ENCODE peak calls at places on chromosomes 16 and 17, in five cellular contexts. F is A549, W is gastrocnemius medialis, I is GM12878, L is Panc1. O is an unnamed sample.

GRCh38 chr16:66028505-66029216 is 337.8 kb upstream of the CDH5 start:
- ATAC-seq in L (no peak), F (no peak), I (no peak), W (peak; percentile 81), O (peak; percentile 91)

GRCh38 chr16:2523801-2524231 is 3.6 kb downstream of the AMDHD2 start:
- ATAC-seq in L (no peak), F (no peak), I (no peak), W (no peak), O (no peak)

GRCh38 chr16:81241706-81242105 is 3.2 kb downstream of the BCO1 start:
- ATAC-seq in W (no peak), L (no peak), I (no peak), F (no peak), O (no peak)

GRCh38 chr17:31857920-31858646 is 961 bp downstream of the COPRS start:
- ATAC-seq in L (no peak), W (no peak), F (peak; percentile 36), I (peak; percentile 38), O (no peak)

GRCh38 chr16:57025941-57026777 is 36.8 kb downstream of the NLRC5 start:
- ATAC-seq in I (no peak), L (no peak), W (no peak), F (no peak), O (no peak)

GRCh38 chr17:66627985-66628384 is 206.9 kb upstream of the CACNG5 start:
- ATAC-seq in F (no peak), L (no peak), I (no peak), W (no peak), O (no peak)

GRCh38 chr17:44376124-44376523 is 12.5 kb upstream of the FAM171A2 start:
- ATAC-seq in F (peak; percentile 36), W (no peak), L (no peak), I (peak; percentile 81), O (no peak)

GRCh38 chr17:67576471-67576870 is 141.3 kb upstream of the NOL11 start:
- ATAC-seq in W (no peak), F (no peak), I (no peak), L (no peak), O (no peak)

GRCh38 chr16:57689772-57690558 is 4.6 kb upstream of the DRC7 start:
- ATAC-seq in I (peak; percentile 88), L (no peak), F (no peak), W (no peak), O (no peak)

GRCh38 chr16:12398029-12398735 is 405.5 kb downstream of the CPPED1 start:
- ATAC-seq in W (no peak), I (no peak), F (no peak), L (no peak), O (no peak)

GRCh38 chr17:81898029-81898866 is 3.8 kb upstream of the NPB start:
- ATAC-seq in I (no peak), F (peak; percentile 82), L (peak; percentile 72), W (no peak), O (no peak)

GRCh38 chr17:74805543-74805991 is 29.4 kb upstream of the NAT9 start:
- ATAC-seq in I (no peak), F (no peak), W (peak; percentile 49), L (no peak), O (no peak)

GRCh38 chr16:73151225-73151624 is 103.3 kb upstream of the ZFHX3 start:
- ATAC-seq in L (no peak), I (no peak), F (no peak), W (no peak), O (no peak)

GRCh38 chr17:19384723-19385391 is 2.1 kb downstream of the MFAP4 start:
- ATAC-seq in I (no peak), L (no peak), F (no peak), W (peak; percentile 56), O (peak; percentile 74)

GRCh38 chr17:76179496-76180467 is 38.7 kb upstream of the FOXJ1 start:
- ATAC-seq in L (no peak), I (peak; percentile 53), W (no peak), F (no peak), O (no peak)

GRCh38 chr16:23597003-23597756 is 1.1 kb upstream of the NDUFAB1 start:
- ATAC-seq in L (peak; percentile 65), W (peak; percentile 66), I (peak; percentile 71), F (peak; percentile 51), O (no peak)

GRCh38 chr17:74739227-74739831 is 2.3 kb downstream of the RAB37 start:
- ATAC-seq in I (no peak), L (no peak), W (no peak), F (no peak), O (no peak)

DNA sequence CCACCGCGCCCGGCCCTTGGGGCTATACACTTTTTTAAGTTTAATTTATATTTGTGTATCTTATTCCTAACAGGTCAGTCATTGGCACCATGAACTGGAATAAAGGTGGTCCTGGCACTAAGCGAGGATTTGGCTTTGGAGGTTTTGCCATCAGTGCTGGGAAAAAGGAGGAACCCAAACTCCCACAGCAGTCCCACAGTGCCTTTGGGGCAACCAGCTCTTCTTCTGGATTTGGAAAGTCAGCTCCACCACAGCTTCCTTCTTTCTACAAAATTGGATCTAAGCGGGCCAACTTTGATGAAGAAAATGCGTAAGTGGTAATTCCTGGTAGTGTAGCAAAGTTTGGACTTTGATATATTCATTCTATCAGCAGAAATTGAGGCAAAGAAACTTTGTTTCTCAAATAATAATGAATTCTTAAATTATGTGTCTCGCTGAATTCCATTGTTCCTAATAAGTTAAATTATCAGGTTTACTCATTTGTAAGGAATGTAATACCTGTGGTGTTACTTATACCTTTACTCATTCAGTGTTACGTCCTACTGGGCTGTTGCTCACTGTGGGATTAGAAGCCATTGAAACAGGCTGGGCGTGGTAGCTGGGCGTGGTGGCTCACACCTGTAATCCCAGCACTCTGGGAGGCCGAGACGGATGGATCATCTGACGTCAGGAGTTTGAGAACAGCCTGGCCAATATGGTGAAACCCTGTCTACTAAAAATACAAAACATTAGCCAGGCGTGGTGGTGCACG is 13.2 kb downstream of the DDX42 start:
- ATAC-seq in W (no peak), I (no peak), L (no peak), F (no peak), O (no peak)
- H3K4me1 ChIP-seq in W (peaks cover 11% of the 10 kb centered on the region), I (peaks cover 8% of the 10 kb centered on the region), L (no peaks in the 10 kb centered on the region), F (peaks cover 18% of the 10 kb centered on the region), O (peaks cover 61% of the 10 kb centered on the region)

DNA sequence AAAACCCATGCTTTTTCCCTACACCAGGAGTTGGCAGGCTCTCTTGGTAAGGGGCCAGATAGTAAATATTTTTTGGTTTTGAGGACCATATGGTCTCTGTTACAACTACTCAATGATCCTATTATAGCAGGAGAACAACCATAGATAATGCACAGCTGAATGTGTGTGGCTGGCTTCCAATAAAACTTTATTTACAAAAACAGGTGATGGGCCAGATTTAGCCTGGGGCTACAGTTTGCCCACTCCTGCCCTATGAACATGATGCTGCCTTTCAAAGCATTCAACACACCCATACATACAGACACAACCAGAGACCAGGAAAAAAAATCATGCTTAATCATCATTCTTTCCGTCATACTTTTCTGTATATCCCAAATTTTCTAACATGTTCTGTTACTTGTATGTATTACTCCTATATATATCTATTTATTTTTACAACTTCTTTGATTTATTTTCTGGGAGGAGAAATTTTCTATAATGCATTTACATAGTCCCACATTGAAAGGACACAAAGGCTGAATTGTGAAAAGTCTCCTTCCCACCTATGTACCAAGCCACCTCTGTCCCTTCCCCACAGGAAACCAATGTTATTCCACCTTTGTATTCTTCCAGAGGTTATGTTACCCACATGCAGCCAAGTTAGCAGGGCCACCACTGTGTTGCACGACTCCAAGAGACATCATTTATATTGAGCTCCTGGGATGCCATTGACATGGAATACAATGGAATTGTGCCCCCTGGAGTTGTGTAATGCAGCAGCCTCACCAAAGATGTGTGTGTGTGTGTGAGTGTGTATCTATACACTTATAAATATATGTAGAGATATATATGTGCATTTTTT is 21.9 kb upstream of the MSI2 start:
- ATAC-seq in W (no peak), I (no peak), L (no peak), F (no peak), O (no peak)
- TF ChIP-seq CTCF in W (no peak), I (no peak), L (no peak), F (no peak), O (no peak)

GRCh38 chr16:10220942-10221341 is 38.7 kb upstream of the GRIN2A start:
- ATAC-seq in F (no peak), L (no peak), I (no peak), W (no peak), O (no peak)

GRCh38 chr16:10231563-10231962 is 49.3 kb upstream of the GRIN2A start:
- ATAC-seq in F (no peak), L (no peak), W (no peak), I (no peak), O (no peak)

GRCh38 chr16:10228779-10229178 is 46.6 kb upstream of the GRIN2A start:
- ATAC-seq in W (no peak), L (no peak), F (no peak), I (peak; percentile 94), O (no peak)

GRCh38 chr16:10225653-10226052 is 43.4 kb upstream of the GRIN2A start:
- ATAC-seq in F (no peak), W (no peak), I (peak; percentile 33), L (no peak), O (no peak)

GRCh38 chr16:10226672-10227306 is 44.6 kb upstream of the GRIN2A start:
- ATAC-seq in W (no peak), L (no peak), F (no peak), I (peak; percentile 50), O (no peak)
- H3K4me1 ChIP-seq in W (peaks cover 2% of the 10 kb centered on the region), L (no peaks in the 10 kb centered on the region), F (no peaks in the 10 kb centered on the region), I (peaks cover 6% of the 10 kb centered on the region), O (no peaks in the 10 kb centered on the region)

DNA sequence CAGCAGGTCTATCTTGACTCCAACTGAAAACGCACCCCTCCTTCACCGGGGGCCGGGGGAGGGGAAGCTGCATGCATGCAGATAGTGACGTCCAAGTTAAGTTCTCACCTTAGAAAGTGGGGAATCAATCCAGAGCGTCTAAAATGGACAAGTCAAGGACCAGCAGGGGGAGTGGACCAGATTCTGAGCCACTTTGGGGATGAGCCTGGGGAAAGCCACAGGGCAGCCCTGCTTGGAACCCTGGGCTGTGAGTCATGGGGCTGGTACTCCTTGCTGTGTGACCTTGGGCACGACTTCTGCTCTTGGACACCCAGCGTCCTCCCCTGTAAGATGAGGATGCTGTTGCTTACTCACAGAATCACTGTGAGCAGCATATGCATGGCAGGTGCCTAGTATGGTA is 9.1 kb downstream of the TNFRSF13B start:
- ATAC-seq in F (peak; percentile 96), I (no peak), L (no peak), W (no peak), O (no peak)
- TF ChIP-seq CTCF in F (peak; percentile 24), I (no peak), L (no peak), W (no peak), O (no peak)

GRCh38 chr16:25013751-25014499 is 1.2 kb downstream of the ARHGAP17 start:
- ATAC-seq in W (no peak), F (no peak), I (peak; percentile 61), L (no peak), O (no peak)
- H3K4me1 ChIP-seq in W (peaks cover 49% of the 10 kb centered on the region), F (peaks cover 33% of the 10 kb centered on the region), I (peaks cover 44% of the 10 kb centered on the region), L (peaks cover 36% of the 10 kb centered on the region), O (peaks cover 37% of the 10 kb centered on the region)